ENCODE peak calls at places on chromosomes 7 and 10, in five cellular contexts. V is fibroblast of lung, J is heart right ventricle, A is endodermal cell, R is tibial artery. X is an unnamed sample.

GRCh38 chr10:75417522-75417927 is 13.9 kb upstream of the LRMDA start:
- DNase-seq in V (peak; percentile 48), J (no peak), A (peak; percentile 93), R (no peak), X (no peak)

GRCh38 chr7:78953090-78953489 is 500.4 kb downstream of the MAGI2 start:
- DNase-seq in V (no peak), A (no peak), R (no peak), J (no peak), X (no peak)

GRCh38 chr7:77727527-77727926 is 31.3 kb downstream of the RSBN1L start:
- DNase-seq in A (no peak), J (no peak), V (no peak), R (no peak), X (no peak)

GRCh38 chr10:87640043-87640442 is 19.6 kb upstream of the PAPSS2 start:
- DNase-seq in R (no peak), A (no peak), V (peak; percentile 42), J (no peak), X (no peak)

GRCh38 chr10:70404906-70405824 is 1.2 kb downstream of the EIF4EBP2 start:
- DNase-seq in V (peak; percentile 97), A (peak; percentile 70), R (peak; percentile 96), J (peak; percentile 86), X (peak; percentile 98)

GRCh38 chr10:92688927-92689662 is 660 bp upstream of the HHEX start:
- DNase-seq in R (peak; percentile 75), J (peak; percentile 11), V (peak; percentile 48), A (peak; percentile 87), X (no peak)

GRCh38 chr7:4227105-4228010 is 454.7 kb upstream of the FOXK1 start:
- DNase-seq in J (no peak), V (peak; percentile 30), R (no peak), A (peak; percentile 24), X (no peak)

GRCh38 chr7:76069238-76069638 is 21.3 kb downstream of the MDH2 start:
- DNase-seq in A (peak; percentile 83), J (peak; percentile 38), V (peak; percentile 94), R (peak; percentile 73), X (no peak)

GRCh38 chr7:112089551-112089950 is 116.6 kb downstream of the DOCK4 start:
- DNase-seq in J (peak; percentile 32), V (no peak), A (no peak), R (no peak), X (no peak)

GRCh38 chr7:39271386-39271785 is 293.7 kb downstream of the POU6F2 start:
- DNase-seq in J (peak; percentile 17), V (no peak), A (peak; percentile 53), R (peak; percentile 86), X (no peak)

GRCh38 chr7:143405158-143405557 is 3.5 kb downstream of the EPHA1 start:
- DNase-seq in V (no peak), J (peak; percentile 62), A (no peak), R (no peak), X (no peak)

GRCh38 chr10:8369666-8370065 is 315.2 kb downstream of the GATA3 start:
- DNase-seq in R (no peak), A (no peak), V (peak; percentile 84), J (peak; percentile 40), X (no peak)

GRCh38 chr7:138781004-138781403 is 16.8 kb upstream of the TMEM213 start:
- DNase-seq in R (no peak), V (no peak), A (no peak), J (no peak), X (no peak)

GRCh38 chr10:71621783-71622526 is 97.6 kb downstream of the C10orf105 start:
- DNase-seq in A (peak; percentile 79), J (peak; percentile 36), R (peak; percentile 79), V (peak; percentile 73), X (no peak)

GRCh38 chr10:119441921-119442757 is 100.4 kb downstream of the RGS10 start:
- DNase-seq in A (no peak), R (no peak), V (no peak), J (no peak), X (no peak)

GRCh38 chr7:4694653-4695335 is 12.7 kb downstream of the FOXK1 start:
- DNase-seq in A (no peak), V (peak; percentile 90), R (peak; percentile 93), J (peak; percentile 55), X (no peak)

GRCh38 chr7:91082854-91083495 is 181.3 kb upstream of the FZD1 start:
- DNase-seq in J (no peak), V (peak; percentile 48), R (no peak), A (no peak), X (no peak)

GRCh38 chr10:97273700-97274099 is 18.7 kb downstream of the ARHGAP19 start:
- DNase-seq in J (no peak), A (no peak), V (no peak), R (no peak), X (no peak)

GRCh38 chr7:8638076-8638475 is 204.7 kb downstream of the NXPH1 start:
- DNase-seq in J (peak; percentile 16), R (no peak), V (peak; percentile 7), A (peak; percentile 45), X (no peak)

GRCh38 chr7:69674701-69675182 is 76.5 kb downstream of the AUTS2 start:
- DNase-seq in V (no peak), J (no peak), A (no peak), R (no peak), X (no peak)

GRCh38 chr7:159064816-159065130 is 79.9 kb downstream of the VIPR2 start:
- DNase-seq in J (no peak), A (no peak), V (no peak), R (no peak), X (no peak)
- H3K4me1 ChIP-seq in J (peaks cover 45% of the 10 kb centered on the region), A (no peaks in the 10 kb centered on the region), V (no peaks in the 10 kb centered on the region), R (no peaks in the 10 kb centered on the region), X (peaks cover 18% of the 10 kb centered on the region)

GRCh38 chr10:132036153-132036886 is 29.4 kb upstream of the JAKMIP3 start:
- DNase-seq in R (no peak), J (no peak), V (peak; percentile 9), A (peak; percentile 79), X (no peak)
- TF ChIP-seq CTCF in R (no peak), J (no peak), V (no peak), A (no peak), X (no peak)

GRCh38 chr10:80526742-80527141 is 11.0 kb upstream of the SH2D4B start:
- DNase-seq in A (no peak), R (no peak), J (no peak), V (no peak), X (no peak)
- H3K4me1 ChIP-seq in A (no peaks in the 10 kb centered on the region), R (no peaks in the 10 kb centered on the region), J (peaks cover 29% of the 10 kb centered on the region), V (no peaks in the 10 kb centered on the region), X (peaks cover 29% of the 10 kb centered on the region)

GRCh38 chr10:51086695-51087094 is 12.4 kb downstream of the PRKG1 start:
- DNase-seq in J (no peak), R (no peak), A (no peak), V (no peak), X (no peak)
- TF ChIP-seq CTCF in J (no peak), R (no peak), A (no peak), V (no peak), X (no peak)

GRCh38 chr10:110861476-110861875 is 10.3 kb upstream of the PDCD4 start:
- DNase-seq in A (no peak), V (no peak), J (no peak), R (no peak), X (no peak)

GRCh38 chr10:110859206-110859946 is 12.4 kb upstream of the PDCD4 start:
- DNase-seq in J (no peak), V (no peak), A (peak; percentile 40), R (peak; percentile 62), X (peak; percentile 87)

GRCh38 chr10:110861930-110862677 is 9.6 kb upstream of the PDCD4 start:
- DNase-seq in J (no peak), V (no peak), R (no peak), A (no peak), X (peak; percentile 93)

GRCh38 chr10:110859947-110860376 is 11.8 kb upstream of the PDCD4 start:
- DNase-seq in J (no peak), V (peak; percentile 34), A (peak; percentile 22), R (no peak), X (no peak)

DNA sequence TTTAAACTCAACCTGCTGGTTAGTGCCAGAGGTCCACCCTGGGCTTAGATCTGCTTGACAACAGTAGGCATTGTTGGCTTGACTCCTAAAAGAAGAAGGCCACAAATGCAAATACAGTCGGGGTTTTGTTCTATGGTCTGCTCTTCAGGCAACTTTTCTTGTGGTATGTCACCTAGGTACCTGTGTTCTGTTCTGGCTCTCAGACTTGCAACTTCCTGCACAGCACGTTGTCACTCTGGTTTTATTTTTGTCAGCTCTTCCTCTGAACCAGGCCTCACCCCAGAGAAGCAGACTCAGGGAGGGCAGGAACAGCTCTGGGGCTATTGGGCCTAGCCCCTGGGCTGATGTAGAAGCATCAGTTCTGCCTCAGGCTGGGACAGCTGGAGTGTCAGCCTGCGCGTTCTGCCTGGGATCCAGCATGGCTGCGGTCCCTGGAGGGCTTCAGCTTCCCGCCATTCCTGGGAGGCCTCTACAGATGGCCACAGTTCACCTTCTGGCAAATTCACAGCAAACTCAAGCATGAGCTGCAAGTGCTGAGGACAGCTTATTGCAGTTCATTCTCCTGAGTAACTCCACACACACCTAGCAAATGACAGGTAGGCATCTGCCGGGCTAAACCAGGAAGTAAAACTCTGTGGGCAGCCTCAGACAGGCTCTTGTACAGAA is 11.0 kb upstream of the PDCD4 start:
- DNase-seq in V (no peak), A (peak; percentile 40), R (no peak), J (no peak), X (peak; percentile 94)
- H3K4me1 ChIP-seq in V (peaks cover 8% of the 10 kb centered on the region), A (peaks cover 12% of the 10 kb centered on the region), R (peaks cover 4% of the 10 kb centered on the region), J (peaks cover 57% of the 10 kb centered on the region), X (peaks cover 85% of the 10 kb centered on the region)

GRCh38 chr10:14880201-14880600 is 1.5 kb downstream of the SUV39H2 start:
- DNase-seq in J (no peak), V (peak; percentile 7), R (no peak), A (peak; percentile 53), X (no peak)

GRCh38 chr10:14876764-14877163 is 1.9 kb upstream of the SUV39H2 start:
- DNase-seq in V (no peak), A (no peak), J (peak; percentile 42), R (no peak), X (no peak)

GRCh38 chr10:14879801-14880193 is 1.1 kb downstream of the SUV39H2 start:
- DNase-seq in A (no peak), V (no peak), J (no peak), R (no peak), X (no peak)

GRCh38 chr10:14879055-14879800 is 562 bp downstream of the SUV39H2 start:
- DNase-seq in J (peak; percentile 14), R (no peak), V (peak; percentile 13), A (peak; percentile 65), X (no peak)

GRCh38 chr10:14878266-14879054 is at the start of gene SUV39H2:
- DNase-seq in J (peak; percentile 94), V (peak; percentile 92), R (peak; percentile 97), A (peak; percentile 98), X (no peak)
- TF ChIP-seq CTCF in J (no peak), V (peak; percentile 2), R (no peak), A (no peak), X (no peak)

DNA sequence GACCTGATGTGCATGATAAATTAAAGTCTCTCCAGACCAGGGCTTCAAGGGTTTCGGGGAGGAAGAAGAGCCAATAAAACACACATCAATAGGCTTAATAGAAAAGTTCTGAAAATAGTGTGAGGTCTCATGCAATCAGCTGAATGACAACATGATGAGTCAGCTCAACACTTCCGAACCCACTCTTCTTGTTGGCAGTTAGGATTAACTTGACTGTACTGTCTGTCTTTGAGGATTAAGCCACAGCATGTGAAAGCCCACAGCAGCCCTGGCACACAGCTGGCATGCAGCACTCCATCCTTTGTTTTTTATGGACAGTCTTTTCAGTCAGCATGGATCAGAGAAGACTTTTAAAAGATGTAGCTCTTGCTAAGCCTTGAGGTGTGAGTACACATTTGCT is 526.9 kb upstream of the VSTM2A start:
- DNase-seq in J (no peak), R (no peak), V (no peak), A (no peak), X (no peak)
- H3K4me1 ChIP-seq in J (no peaks in the 10 kb centered on the region), R (no peaks in the 10 kb centered on the region), V (no peaks in the 10 kb centered on the region), A (no peaks in the 10 kb centered on the region), X (no peaks in the 10 kb centered on the region)

GRCh38 chr10:59004392-59004791 is 172.1 kb upstream of the PHYHIPL start:
- DNase-seq in A (no peak), J (no peak), R (no peak), V (no peak), X (no peak)
- TF ChIP-seq CTCF in A (no peak), J (no peak), R (no peak), V (no peak), X (no peak)